ENCODE peak calls at places on chromosomes 6 and 20, in eight cellular contexts. One of them, this sample, is unnamed.

GRCh38 chr6:67608099-67608749 is 1026.9 kb upstream of the ADGRB3 start:
- DNase-seq in tibial artery: no peak
- DNase-seq in choroid plexus epithelial cell: no peak
- DNase-seq in HFF-Myc: no peak
- DNase-seq in upper lobe of right lung: no peak
- DNase-seq in HCT116: no peak
- DNase-seq in fibroblast of mammary gland: no peak
- DNase-seq in bronchial epithelial cell: no peak
- DNase-seq in this sample: no peak

GRCh38 chr6:131015630-131016263 is 47.3 kb downstream of the EPB41L2 start:
- DNase-seq in tibial artery: no peak
- DNase-seq in choroid plexus epithelial cell: peak
- DNase-seq in HFF-Myc: peak
- DNase-seq in upper lobe of right lung: no peak
- DNase-seq in HCT116: no peak
- DNase-seq in fibroblast of mammary gland: peak
- DNase-seq in bronchial epithelial cell: no peak
- DNase-seq in this sample: no peak

GRCh38 chr6:7401103-7401502 is 11.5 kb downstream of the RIOK1 start:
- DNase-seq in tibial artery: no peak
- DNase-seq in choroid plexus epithelial cell: peak
- DNase-seq in HFF-Myc: no peak
- DNase-seq in upper lobe of right lung: no peak
- DNase-seq in HCT116: no peak
- DNase-seq in fibroblast of mammary gland: peak
- DNase-seq in bronchial epithelial cell: no peak
- DNase-seq in this sample: no peak

GRCh38 chr6:124683507-124683906 is 278.7 kb upstream of the RNF217 start:
- DNase-seq in tibial artery: no peak
- DNase-seq in choroid plexus epithelial cell: no peak
- DNase-seq in HFF-Myc: no peak
- DNase-seq in upper lobe of right lung: no peak
- DNase-seq in HCT116: no peak
- DNase-seq in fibroblast of mammary gland: no peak
- DNase-seq in bronchial epithelial cell: no peak
- DNase-seq in this sample: no peak

GRCh38 chr6:52573295-52573694 is 3.6 kb downstream of the TRAM2 start:
- DNase-seq in tibial artery: no peak
- DNase-seq in choroid plexus epithelial cell: peak
- DNase-seq in HFF-Myc: no peak
- DNase-seq in upper lobe of right lung: no peak
- DNase-seq in HCT116: no peak
- DNase-seq in fibroblast of mammary gland: no peak
- DNase-seq in bronchial epithelial cell: no peak
- DNase-seq in this sample: no peak

GRCh38 chr6:72580281-72580940 is 41.5 kb upstream of the KCNQ5 start:
- DNase-seq in tibial artery: peak
- DNase-seq in choroid plexus epithelial cell: peak
- DNase-seq in HFF-Myc: peak
- DNase-seq in upper lobe of right lung: no peak
- DNase-seq in HCT116: peak
- DNase-seq in fibroblast of mammary gland: peak
- DNase-seq in bronchial epithelial cell: peak
- DNase-seq in this sample: peak

GRCh38 chr6:142537612-142538478 is 236.0 kb downstream of the ADGRG6 start:
- DNase-seq in tibial artery: no peak
- DNase-seq in choroid plexus epithelial cell: peak
- DNase-seq in HFF-Myc: no peak
- DNase-seq in upper lobe of right lung: no peak
- DNase-seq in HCT116: peak
- DNase-seq in fibroblast of mammary gland: peak
- DNase-seq in bronchial epithelial cell: peak
- DNase-seq in this sample: no peak

GRCh38 chr20:57509665-57510237 is 15.2 kb downstream of the CTCFL start:
- DNase-seq in tibial artery: no peak
- DNase-seq in choroid plexus epithelial cell: peak
- DNase-seq in HFF-Myc: no peak
- DNase-seq in upper lobe of right lung: no peak
- DNase-seq in HCT116: peak
- DNase-seq in fibroblast of mammary gland: peak
- DNase-seq in bronchial epithelial cell: peak
- DNase-seq in this sample: no peak

GRCh38 chr20:44067650-44068081 is 119.3 kb downstream of the JPH2 start:
- DNase-seq in tibial artery: no peak
- DNase-seq in choroid plexus epithelial cell: no peak
- DNase-seq in HFF-Myc: no peak
- DNase-seq in upper lobe of right lung: peak
- DNase-seq in HCT116: no peak
- DNase-seq in fibroblast of mammary gland: no peak
- DNase-seq in bronchial epithelial cell: no peak
- DNase-seq in this sample: no peak

GRCh38 chr6:107103082-107103481 is 12.2 kb downstream of the BEND3 start:
- DNase-seq in tibial artery: no peak
- DNase-seq in choroid plexus epithelial cell: no peak
- DNase-seq in HFF-Myc: no peak
- DNase-seq in upper lobe of right lung: no peak
- DNase-seq in HCT116: no peak
- DNase-seq in fibroblast of mammary gland: no peak
- DNase-seq in bronchial epithelial cell: no peak
- DNase-seq in this sample: no peak
- H3K4me3 ChIP-seq in tibial artery: no peak
- H3K4me3 ChIP-seq in choroid plexus epithelial cell: no peak
- H3K4me3 ChIP-seq in HFF-Myc: no peak
- H3K4me3 ChIP-seq in upper lobe of right lung: no peak
- H3K4me3 ChIP-seq in HCT116: no peak
- H3K4me3 ChIP-seq in fibroblast of mammary gland: no peak
- H3K4me3 ChIP-seq in bronchial epithelial cell: no peak
- H3K4me3 ChIP-seq in this sample: no peak

DNA sequence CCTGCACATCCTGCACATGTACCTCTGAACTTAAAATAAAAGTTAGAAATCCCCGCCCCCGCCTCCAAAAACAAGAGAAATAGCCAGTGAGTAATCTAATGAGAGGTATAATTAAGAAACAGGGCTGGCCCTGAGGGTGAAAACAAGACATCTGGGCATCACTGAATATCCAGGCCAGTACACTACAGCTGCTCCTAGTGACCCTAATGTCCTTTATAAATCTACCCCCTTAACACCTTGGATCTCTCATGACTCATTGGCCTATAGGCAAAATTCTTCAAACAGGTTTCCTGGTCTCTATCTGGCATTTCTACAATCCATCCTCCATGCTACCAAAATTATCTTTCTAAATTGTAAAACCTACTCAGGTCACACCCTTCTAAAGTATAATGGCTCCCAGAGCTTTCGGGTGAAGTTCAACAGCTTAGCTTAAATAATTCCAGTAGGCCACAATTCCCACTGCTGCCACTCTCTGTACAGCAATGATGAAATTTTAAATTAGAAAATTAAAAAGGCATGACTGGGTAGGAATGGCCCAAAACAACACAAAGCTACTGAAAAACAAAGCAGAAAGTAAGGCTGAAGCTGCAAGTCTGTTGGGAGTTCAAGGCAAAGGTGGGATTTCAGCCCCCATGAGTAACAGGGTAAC is 260.9 kb downstream of the GMDS start:
- DNase-seq in tibial artery: no peak
- DNase-seq in choroid plexus epithelial cell: no peak
- DNase-seq in HFF-Myc: no peak
- DNase-seq in upper lobe of right lung: no peak
- DNase-seq in HCT116: no peak
- DNase-seq in fibroblast of mammary gland: peak
- DNase-seq in bronchial epithelial cell: no peak
- DNase-seq in this sample: no peak
- H3K4me3 ChIP-seq in tibial artery: no peak
- H3K4me3 ChIP-seq in choroid plexus epithelial cell: no peak
- H3K4me3 ChIP-seq in HFF-Myc: no peak
- H3K4me3 ChIP-seq in upper lobe of right lung: no peak
- H3K4me3 ChIP-seq in HCT116: no peak
- H3K4me3 ChIP-seq in fibroblast of mammary gland: no peak
- H3K4me3 ChIP-seq in bronchial epithelial cell: no peak
- H3K4me3 ChIP-seq in this sample: no peak

GRCh38 chr6:80439721-80440488 is 333.4 kb downstream of the BCKDHB start:
- DNase-seq in tibial artery: no peak
- DNase-seq in choroid plexus epithelial cell: no peak
- DNase-seq in HFF-Myc: no peak
- DNase-seq in upper lobe of right lung: no peak
- DNase-seq in HCT116: no peak
- DNase-seq in fibroblast of mammary gland: no peak
- DNase-seq in bronchial epithelial cell: peak
- DNase-seq in this sample: no peak
- H3K4me3 ChIP-seq in tibial artery: no peak
- H3K4me3 ChIP-seq in choroid plexus epithelial cell: no peak
- H3K4me3 ChIP-seq in HFF-Myc: no peak
- H3K4me3 ChIP-seq in upper lobe of right lung: no peak
- H3K4me3 ChIP-seq in HCT116: no peak
- H3K4me3 ChIP-seq in fibroblast of mammary gland: no peak
- H3K4me3 ChIP-seq in bronchial epithelial cell: no peak
- H3K4me3 ChIP-seq in this sample: no peak

DNA sequence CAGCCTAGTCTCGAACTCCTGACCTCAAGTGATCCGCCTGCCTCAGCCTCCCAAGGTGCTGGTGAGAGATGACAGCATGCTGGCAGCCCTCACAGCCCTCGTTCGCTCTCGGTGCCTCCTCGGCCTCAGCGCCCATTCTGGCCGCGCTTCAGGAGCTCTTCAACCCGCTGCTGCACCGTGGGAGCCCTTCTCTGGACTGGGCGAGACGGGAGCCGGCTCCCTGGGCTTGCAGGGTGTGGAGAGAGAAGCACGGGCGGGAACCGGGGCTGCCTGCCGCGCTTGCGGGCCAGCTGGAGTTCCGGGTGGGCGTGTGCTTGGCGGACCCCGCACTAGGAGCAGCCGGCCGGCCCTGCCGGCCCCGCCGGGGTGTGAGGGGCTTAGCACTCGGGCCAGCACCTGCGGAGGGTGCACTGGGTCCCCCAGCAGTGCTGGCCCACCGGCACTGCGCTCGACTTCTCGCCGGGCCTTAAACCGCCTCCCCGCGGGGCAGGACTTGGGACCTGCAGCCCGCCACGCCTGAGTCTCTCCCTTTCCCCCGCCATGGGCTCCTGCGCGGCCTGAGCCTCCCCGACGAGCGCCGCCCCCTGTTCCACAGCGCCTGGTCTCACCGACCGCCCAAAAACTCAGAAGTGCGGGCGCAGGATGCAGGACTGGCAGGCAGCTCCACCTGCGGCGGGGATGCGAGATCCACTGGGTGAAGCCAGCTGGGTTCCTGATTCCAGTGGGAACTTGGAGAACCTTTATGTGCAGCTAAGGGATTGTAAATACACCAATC is 31.5 kb upstream of the RANBP9 start:
- DNase-seq in tibial artery: no peak
- DNase-seq in choroid plexus epithelial cell: no peak
- DNase-seq in HFF-Myc: no peak
- DNase-seq in upper lobe of right lung: no peak
- DNase-seq in HCT116: no peak
- DNase-seq in fibroblast of mammary gland: no peak
- DNase-seq in bronchial epithelial cell: no peak
- DNase-seq in this sample: no peak
- H3K4me3 ChIP-seq in tibial artery: no peak
- H3K4me3 ChIP-seq in choroid plexus epithelial cell: no peak
- H3K4me3 ChIP-seq in HFF-Myc: no peak
- H3K4me3 ChIP-seq in upper lobe of right lung: no peak
- H3K4me3 ChIP-seq in HCT116: no peak
- H3K4me3 ChIP-seq in fibroblast of mammary gland: no peak
- H3K4me3 ChIP-seq in bronchial epithelial cell: no peak
- H3K4me3 ChIP-seq in this sample: no peak

DNA sequence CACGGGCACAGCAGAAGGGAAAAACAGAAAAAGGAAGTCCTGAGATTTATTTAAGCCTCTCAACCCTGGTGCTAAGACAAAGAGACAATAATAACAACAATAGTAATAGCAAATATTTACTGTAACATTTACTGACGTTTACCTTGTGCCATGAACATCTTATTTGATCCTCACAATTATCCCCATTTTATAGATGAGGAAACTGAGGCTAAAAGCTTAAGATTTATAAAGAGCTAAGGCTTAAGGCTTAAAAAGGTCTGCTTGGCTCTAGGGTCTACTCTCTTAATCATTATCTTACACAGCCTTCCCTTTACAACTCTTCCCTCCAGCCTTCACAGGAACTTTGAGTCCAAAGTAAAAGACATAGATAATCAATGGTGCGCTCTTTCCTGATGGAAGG is 3.3 kb downstream of the WFDC3 start:
- DNase-seq in tibial artery: no peak
- DNase-seq in choroid plexus epithelial cell: no peak
- DNase-seq in HFF-Myc: no peak
- DNase-seq in upper lobe of right lung: no peak
- DNase-seq in HCT116: no peak
- DNase-seq in fibroblast of mammary gland: no peak
- DNase-seq in bronchial epithelial cell: no peak
- DNase-seq in this sample: no peak
- H3K4me3 ChIP-seq in tibial artery: no peak
- H3K4me3 ChIP-seq in choroid plexus epithelial cell: no peak
- H3K4me3 ChIP-seq in HFF-Myc: no peak
- H3K4me3 ChIP-seq in upper lobe of right lung: no peak
- H3K4me3 ChIP-seq in HCT116: no peak
- H3K4me3 ChIP-seq in fibroblast of mammary gland: no peak
- H3K4me3 ChIP-seq in bronchial epithelial cell: no peak
- H3K4me3 ChIP-seq in this sample: no peak

GRCh38 chr6:134173936-134174789 is 121.7 kb upstream of the SLC2A12 start:
- DNase-seq in tibial artery: peak
- DNase-seq in choroid plexus epithelial cell: peak
- DNase-seq in HFF-Myc: peak
- DNase-seq in upper lobe of right lung: peak
- DNase-seq in HCT116: peak
- DNase-seq in fibroblast of mammary gland: peak
- DNase-seq in bronchial epithelial cell: peak
- DNase-seq in this sample: no peak

GRCh38 chr6:134174790-134175531 is 122.5 kb upstream of the SLC2A12 start:
- DNase-seq in tibial artery: peak
- DNase-seq in choroid plexus epithelial cell: peak
- DNase-seq in HFF-Myc: peak
- DNase-seq in upper lobe of right lung: peak
- DNase-seq in HCT116: peak
- DNase-seq in fibroblast of mammary gland: peak
- DNase-seq in bronchial epithelial cell: peak
- DNase-seq in this sample: no peak

GRCh38 chr6:134172020-134172766 is 119.8 kb upstream of the SLC2A12 start:
- DNase-seq in tibial artery: no peak
- DNase-seq in choroid plexus epithelial cell: peak
- DNase-seq in HFF-Myc: no peak
- DNase-seq in upper lobe of right lung: no peak
- DNase-seq in HCT116: no peak
- DNase-seq in fibroblast of mammary gland: peak
- DNase-seq in bronchial epithelial cell: no peak
- DNase-seq in this sample: no peak

GRCh38 chr6:134171517-134171916 is 119.1 kb upstream of the SLC2A12 start:
- DNase-seq in tibial artery: no peak
- DNase-seq in choroid plexus epithelial cell: peak
- DNase-seq in HFF-Myc: no peak
- DNase-seq in upper lobe of right lung: no peak
- DNase-seq in HCT116: no peak
- DNase-seq in fibroblast of mammary gland: peak
- DNase-seq in bronchial epithelial cell: no peak
- DNase-seq in this sample: no peak

GRCh38 chr6:134173007-134173690 is 120.7 kb upstream of the SLC2A12 start:
- DNase-seq in tibial artery: no peak
- DNase-seq in choroid plexus epithelial cell: peak
- DNase-seq in HFF-Myc: no peak
- DNase-seq in upper lobe of right lung: no peak
- DNase-seq in HCT116: no peak
- DNase-seq in fibroblast of mammary gland: peak
- DNase-seq in bronchial epithelial cell: peak
- DNase-seq in this sample: no peak
- H3K4me3 ChIP-seq in tibial artery: peak
- H3K4me3 ChIP-seq in choroid plexus epithelial cell: peak
- H3K4me3 ChIP-seq in HFF-Myc: peak
- H3K4me3 ChIP-seq in upper lobe of right lung: peak
- H3K4me3 ChIP-seq in HCT116: no peak
- H3K4me3 ChIP-seq in fibroblast of mammary gland: peak
- H3K4me3 ChIP-seq in bronchial epithelial cell: peak
- H3K4me3 ChIP-seq in this sample: peak

This sample was measured in epithelial cell of proximal tubule.